ENCODE peak calls at places on chromosomes 1 and 21, in nine cellular contexts. E, B, P, D, S, R, Z, X and Y are unnamed samples.

GRCh38 chr1:237227507-237227906 is 185.5 kb downstream of the RYR2 start:
- DNase-seq in Z (no peak), S (no peak), E (no peak), P (no peak), X (no peak), D (no peak), B (no peak), R (no peak), Y (no peak)

GRCh38 chr1:53134961-53135734 is 7.3 kb downstream of the SLC1A7 start:
- DNase-seq in S (peak), B (no peak), D (no peak), X (no peak), E (peak), R (no peak), P (no peak), Z (peak), Y (no peak)

GRCh38 chr1:32872189-32872898 is 1.6 kb upstream of the FNDC5 start:
- DNase-seq in D (peak), Z (peak), E (peak), R (peak), B (peak), S (no peak), P (peak), X (peak), Y (peak)

GRCh38 chr1:242761556-242761955 is 237.1 kb upstream of the PLD5 start:
- DNase-seq in B (no peak), X (no peak), Z (no peak), R (no peak), D (no peak), E (no peak), S (no peak), P (no peak), Y (no peak)

GRCh38 chr1:1087351-1088035 is 13.4 kb upstream of the RNF223 start:
- DNase-seq in E (no peak), D (peak), S (no peak), P (no peak), Z (no peak), R (peak), B (no peak), X (no peak), Y (no peak)

GRCh38 chr21:36431252-36431651 is 46.1 kb downstream of the CHAF1B start:
- DNase-seq in P (no peak), R (no peak), E (no peak), D (no peak), X (no peak), S (peak), B (no peak), Z (no peak), Y (no peak)

GRCh38 chr21:35528109-35529042 is 479.3 kb upstream of the RUNX1 start:
- DNase-seq in R (peak), B (no peak), E (peak), P (peak), D (no peak), S (no peak), X (peak), Z (peak), Y (no peak)

GRCh38 chr1:54287176-54287650 is 87.2 kb downstream of the MRPL37 start:
- DNase-seq in X (peak), R (peak), P (peak), D (peak), Z (peak), S (peak), B (peak), E (peak), Y (peak)

GRCh38 chr1:221736714-221737113 is 5.2 kb downstream of the DUSP10 start:
- DNase-seq in E (no peak), X (no peak), P (no peak), B (no peak), R (no peak), D (no peak), S (no peak), Z (no peak), Y (no peak)

GRCh38 chr1:23897083-23897482 is 16.1 kb downstream of the CNR2 start:
- DNase-seq in X (no peak), P (no peak), S (no peak), Z (no peak), R (no peak), B (no peak), E (no peak), D (no peak), Y (no peak)

GRCh38 chr21:33644383-33645074 is 2.2 kb downstream of the ITSN1 start:
- DNase-seq in S (peak), B (peak), Z (no peak), R (no peak), D (no peak), E (peak), X (no peak), P (no peak), Y (peak)
- H3K4me3 ChIP-seq in S (peak), B (peak), Z (no peak), R (peak), D (peak), E (peak), X (no peak), P (no peak), Y (peak)

DNA sequence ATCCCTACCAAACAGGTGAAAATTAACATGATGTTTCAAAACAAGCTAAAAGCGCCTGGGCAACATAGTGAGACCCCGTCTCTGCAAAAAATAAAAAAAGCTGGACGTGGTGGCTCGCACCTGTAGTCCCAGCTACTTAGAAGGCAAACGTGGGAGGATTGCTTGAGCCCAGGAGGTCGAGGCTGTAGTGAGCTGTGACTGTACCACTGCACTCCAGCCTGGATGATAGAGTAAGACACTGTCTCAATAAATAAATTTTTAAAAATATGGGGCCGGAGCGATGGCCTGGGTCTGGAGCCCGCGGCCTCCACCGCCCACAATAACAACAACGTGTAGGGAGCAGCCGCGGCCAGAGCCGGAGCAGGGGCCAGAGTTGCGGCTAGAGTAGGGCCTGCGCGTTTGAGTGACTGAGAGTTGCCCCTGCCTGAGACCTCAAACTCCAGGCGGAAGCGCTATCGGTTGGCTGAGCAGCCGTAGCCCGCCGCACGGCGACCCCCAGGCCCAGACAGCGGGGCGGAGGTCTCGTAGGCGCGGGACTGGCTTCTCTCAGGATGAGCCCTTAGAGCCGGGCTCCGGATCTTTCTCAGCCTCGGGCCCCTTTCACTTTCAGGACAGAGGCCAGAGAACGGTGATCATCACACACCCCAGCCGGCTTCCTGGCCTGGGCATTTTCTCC is 41.4 kb downstream of the ZMYM1 start:
- DNase-seq in S (peak), E (no peak), X (no peak), B (no peak), P (no peak), R (no peak), Z (peak), D (no peak), Y (no peak)
- H3K4me3 ChIP-seq in S (peak), E (peak), X (no peak), B (peak), P (no peak), R (peak), Z (no peak), D (no peak), Y (peak)

DNA sequence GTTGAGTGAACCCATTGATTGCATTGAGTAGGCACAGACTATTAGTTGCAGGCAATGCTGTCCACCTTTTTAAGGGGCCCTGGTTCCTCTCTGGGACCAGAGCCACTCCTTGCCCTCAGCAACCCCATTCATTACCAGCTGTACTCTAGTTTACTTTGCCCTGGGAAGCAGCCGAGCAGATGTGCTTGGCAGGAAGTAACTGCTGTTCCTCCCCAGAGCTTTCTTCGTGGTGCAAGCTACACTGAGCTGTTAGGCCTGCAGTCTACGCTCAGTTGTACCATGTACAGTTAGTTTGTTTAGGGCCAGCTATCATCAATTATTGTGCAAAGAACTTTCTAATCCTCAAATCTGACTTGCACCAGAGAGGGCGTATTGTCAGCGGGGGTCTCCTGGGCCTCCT is 7.2 kb downstream of the ASCL5 start:
- DNase-seq in X (peak), Z (no peak), S (no peak), P (peak), D (no peak), E (no peak), R (no peak), B (peak), Y (no peak)
- H3K4me3 ChIP-seq in X (no peak), Z (no peak), S (no peak), P (no peak), D (no peak), E (no peak), R (no peak), B (no peak), Y (no peak)

DNA sequence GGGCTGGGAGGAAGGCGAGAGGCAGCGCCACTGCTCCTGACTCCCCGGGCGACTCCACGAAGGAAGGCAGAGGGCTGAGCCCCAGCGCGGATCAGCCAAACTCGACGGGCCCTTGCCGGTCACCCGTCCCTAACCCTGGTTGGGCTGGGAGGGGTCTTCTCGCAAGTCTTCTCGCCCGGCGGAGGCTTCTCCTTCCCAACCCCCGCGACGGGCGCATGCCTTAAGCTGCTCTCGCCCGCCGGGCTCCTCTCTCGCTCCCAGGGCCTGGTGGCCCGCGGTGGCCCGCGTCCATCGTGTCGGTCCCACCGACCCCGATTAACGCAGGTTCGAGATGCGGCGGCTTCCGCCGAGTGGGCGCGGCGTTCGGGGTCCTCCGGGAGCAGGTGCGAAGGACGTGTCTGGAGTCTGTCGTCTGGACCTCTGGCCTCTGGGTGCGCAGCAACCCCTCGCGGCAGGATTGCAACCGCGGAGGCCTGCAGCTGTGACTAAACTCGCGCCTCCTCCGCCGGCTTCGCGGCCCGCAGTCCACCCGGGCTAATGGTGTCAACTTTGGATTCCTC is 29.0 kb upstream of the PPM1J start:
- DNase-seq in B (peak), P (no peak), D (no peak), S (peak), X (no peak), R (no peak), E (peak), Z (peak), Y (no peak)
- H3K4me3 ChIP-seq in B (peak), P (no peak), D (no peak), S (peak), X (no peak), R (peak), E (peak), Z (no peak), Y (peak)

GRCh38 chr1:154970631-154971340 is at the start of gene SHC1:
- DNase-seq in B (peak), R (peak), Z (peak), E (peak), P (peak), X (no peak), S (peak), D (peak), Y (peak)

GRCh38 chr1:154973344-154974085 is 966 bp upstream of the CKS1B start:
- DNase-seq in P (peak), Z (peak), E (peak), X (peak), B (peak), D (peak), S (peak), R (peak), Y (peak)

GRCh38 chr1:154971341-154971998 is 923 bp upstream of the SHC1 start:
- DNase-seq in X (no peak), P (no peak), R (no peak), S (no peak), D (no peak), Z (no peak), E (peak), B (no peak), Y (no peak)

GRCh38 chr1:154972517-154973343 is 1.8 kb upstream of the CKS1B start:
- DNase-seq in X (no peak), R (peak), B (peak), S (peak), E (peak), Z (peak), D (peak), P (no peak), Y (peak)

DNA sequence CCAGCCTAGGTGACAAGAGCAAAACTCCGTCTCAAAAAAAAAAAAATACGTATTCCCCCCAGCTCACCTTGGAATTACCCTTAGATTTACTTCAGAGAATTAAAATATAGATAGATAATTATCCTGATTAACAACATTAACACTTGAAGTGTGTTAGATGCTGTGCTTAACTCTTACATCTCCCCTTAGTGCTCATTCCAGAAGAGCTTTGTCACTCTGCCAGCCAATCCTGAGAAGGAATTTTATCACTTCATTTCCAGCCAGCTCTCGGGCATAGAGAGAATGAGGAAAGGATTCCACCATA is 1.6 kb upstream of the SHC1 start:
- DNase-seq in E (no peak), B (no peak), P (no peak), S (no peak), D (no peak), X (no peak), R (no peak), Z (no peak), Y (no peak)
- H3K4me3 ChIP-seq in E (peak), B (peak), P (no peak), S (peak), D (no peak), X (no peak), R (peak), Z (no peak), Y (peak)

GRCh38 chr1:168728452-168729404 is at the start of gene DPT:
- DNase-seq in B (no peak), E (no peak), X (no peak), P (no peak), R (no peak), S (peak), D (no peak), Z (no peak), Y (no peak)
- H3K4me3 ChIP-seq in B (peak), E (no peak), X (no peak), P (no peak), R (peak), S (peak), D (no peak), Z (no peak), Y (no peak)

GRCh38 chr1:45848714-45849113 is 45.3 kb downstream of the MAST2 start:
- DNase-seq in Z (no peak), R (no peak), X (no peak), E (no peak), P (no peak), D (no peak), B (no peak), S (peak), Y (no peak)
- H3K4me3 ChIP-seq in Z (no peak), R (no peak), X (no peak), E (no peak), P (no peak), D (no peak), B (no peak), S (no peak), Y (no peak)

GRCh38 chr1:173355281-173356031 is 121.7 kb upstream of the PRDX6 start:
- DNase-seq in X (no peak), B (no peak), S (peak), P (no peak), E (peak), R (no peak), D (no peak), Z (no peak), Y (no peak)
- H3K4me3 ChIP-seq in X (no peak), B (no peak), S (no peak), P (peak), E (no peak), R (no peak), D (no peak), Z (no peak), Y (no peak)